ENCODE peak calls at places on chromosomes 7 and 10, in nine cellular contexts. E is amniotic stem cell; C is activated naive CD4-positive, alpha-beta T cell treated with Interleukin-2 at 50 U/mL for 16 hours; K is foreskin keratinocyte; Y is NCI-H1092; D is brain microvascular endothelial cell; S is stomach; O is fibroblast of pulmonary artery; M is head of caudate nucleus. P is an unnamed sample.
A peak's percentile ranks its signal among the peaks of the same experiment; 100 is the strongest.

GRCh38 chr7:44281811-44282600 is 43.4 kb downstream of the CAMK2B start:
- DNase-seq in K (no peak), Y (no peak), S (no peak), M (no peak), D (no peak), C (no peak), O (no peak), E (no peak), P (no peak)

GRCh38 chr10:12334186-12334530 is 15.2 kb upstream of the CAMK1D start:
- DNase-seq in Y (no peak), S (no peak), E (no peak), K (no peak), D (no peak), C (no peak), M (no peak), O (no peak), P (no peak)

GRCh38 chr7:69561256-69561655 is 37.0 kb upstream of the AUTS2 start:
- DNase-seq in D (no peak), E (no peak), O (no peak), M (no peak), S (no peak), C (no peak), K (no peak), Y (no peak), P (no peak)

GRCh38 chr10:53314856-53315255 is 542.3 kb upstream of the MBL2 start:
- DNase-seq in E (peak; percentile 49), C (no peak), O (peak; percentile 94), D (peak; percentile 99), K (peak; percentile 85), S (no peak), Y (no peak), M (no peak), P (no peak)

GRCh38 chr7:104126411-104126841 is 81.4 kb downstream of the ORC5 start:
- DNase-seq in M (no peak), D (no peak), S (no peak), O (no peak), K (no peak), E (no peak), C (no peak), Y (peak; percentile 88), P (no peak)

GRCh38 chr10:14353291-14353913 is 22.7 kb upstream of the FRMD4A start:
- DNase-seq in O (no peak), E (no peak), S (no peak), K (no peak), M (no peak), D (no peak), C (no peak), Y (no peak), P (no peak)

GRCh38 chr7:102125127-102125561 is 161.5 kb upstream of the SH2B2 start:
- DNase-seq in M (no peak), O (peak; percentile 88), K (peak; percentile 31), S (no peak), D (peak; percentile 87), Y (no peak), E (peak; percentile 65), C (no peak), P (no peak)

GRCh38 chr10:24685958-24686540 is 37.6 kb downstream of the ARHGAP21 start:
- DNase-seq in O (peak; percentile 71), E (peak; percentile 5), K (no peak), M (no peak), Y (no peak), C (no peak), S (no peak), D (peak; percentile 70), P (no peak)

GRCh38 chr7:142181966-142182365 is 70.4 kb downstream of the MGAM2 start:
- DNase-seq in S (no peak), M (no peak), E (no peak), C (no peak), D (no peak), O (no peak), Y (no peak), K (no peak), P (no peak)

GRCh38 chr7:39709768-39710291 is 86.5 kb downstream of the RALA start:
- DNase-seq in M (no peak), K (no peak), Y (peak; percentile 23), O (peak; percentile 84), E (peak; percentile 9), C (no peak), D (peak; percentile 21), S (no peak), P (peak; percentile 41)

GRCh38 chr10:78870458-78870857 is 198.3 kb upstream of the ZMIZ1 start:
- DNase-seq in C (no peak), S (no peak), K (no peak), M (no peak), E (no peak), D (no peak), O (no peak), Y (no peak), P (no peak)

GRCh38 chr10:72375585-72375984 is 20.9 kb upstream of the DNAJB12 start:
- DNase-seq in M (peak; percentile 52), Y (no peak), E (no peak), O (peak; percentile 23), D (no peak), K (no peak), S (no peak), C (no peak), P (no peak)

GRCh38 chr10:130135676-130136213 is 446 bp upstream of the GLRX3 start:
- DNase-seq in E (no peak), S (no peak), K (no peak), C (no peak), D (no peak), O (no peak), M (no peak), Y (no peak), P (no peak)

GRCh38 chr7:55026086-55026790 is 7.4 kb downstream of the EGFR start:
- DNase-seq in S (no peak), K (no peak), Y (no peak), M (no peak), O (no peak), C (no peak), E (no peak), D (no peak), P (no peak)

GRCh38 chr7:30694774-30695721 is 12.8 kb upstream of the CRHR2 start:
- DNase-seq in E (no peak), S (no peak), Y (no peak), O (no peak), M (no peak), D (no peak), K (no peak), C (no peak), P (no peak)

GRCh38 chr10:123331438-123331837 is 177.2 kb downstream of the BUB3 start:
- DNase-seq in S (no peak), C (no peak), E (no peak), O (no peak), K (no peak), D (no peak), Y (no peak), M (no peak), P (no peak)

GRCh38 chr7:122975341-122975740 is 20.2 kb downstream of the TAS2R16 start:
- DNase-seq in S (no peak), M (no peak), C (no peak), Y (no peak), D (no peak), K (no peak), O (peak; percentile 8), E (no peak), P (peak; percentile 37)